ENCODE peak calls at places on chromosomes 2 and 18, in seven cellular contexts. Z is WERI-Rb-1, K is foreskin fibroblast, Y is lower lobe of right lung, U is uterus, N is bronchial epithelial cell, S is thoracic aorta. Q is an unnamed sample.

GRCh38 chr2:209933499-209934458 is 68.7 kb upstream of the RPE start:
- DNase-seq in N (peak), S (no peak), K (peak), Z (no peak), U (no peak), Y (no peak), Q (no peak)

GRCh38 chr18:41783065-41783818 is 171.8 kb upstream of the PIK3C3 start:
- DNase-seq in U (no peak), Z (no peak), S (no peak), Y (no peak), K (no peak), N (no peak), Q (peak)

GRCh38 chr2:229417906-229418305 is 146.8 kb upstream of the PID1 start:
- DNase-seq in N (no peak), Y (no peak), S (no peak), Z (no peak), U (no peak), K (no peak), Q (peak)

GRCh38 chr2:138432971-138433370 is 68.6 kb upstream of the SPOPL start:
- DNase-seq in Z (no peak), Y (no peak), N (peak), S (no peak), K (peak), U (no peak), Q (no peak)

GRCh38 chr2:172968061-172968469 is 107.6 kb upstream of the MAP3K20 start:
- DNase-seq in K (peak), N (no peak), Z (no peak), Y (no peak), U (peak), S (peak), Q (no peak)

GRCh38 chr2:166384774-166385173 is 9.0 kb upstream of the SCN9A start:
- DNase-seq in K (no peak), U (no peak), Y (no peak), Z (no peak), N (peak), S (no peak), Q (peak)

GRCh38 chr2:81078631-81079030 is 774.1 kb upstream of the LRRTM1 start:
- DNase-seq in U (no peak), Z (no peak), S (no peak), N (no peak), Y (no peak), K (no peak), Q (no peak)

GRCh38 chr2:136358576-136358975 is 240.6 kb upstream of the CXCR4 start:
- DNase-seq in Y (no peak), K (no peak), U (no peak), Z (no peak), S (no peak), N (no peak), Q (no peak)

GRCh38 chr2:74497777-74498499 is 1.5 kb downstream of the LBX2 start:
- DNase-seq in S (no peak), U (no peak), Y (peak), Z (no peak), N (no peak), K (no peak), Q (peak)

GRCh38 chr2:190270298-190270697 is 49.3 kb downstream of the HIBCH start:
- DNase-seq in U (no peak), Y (no peak), K (peak), Z (no peak), S (no peak), N (peak), Q (no peak)

GRCh38 chr2:104406273-104406726 is 447.6 kb upstream of the POU3F3 start:
- DNase-seq in N (peak), K (no peak), S (no peak), Y (no peak), Z (no peak), U (no peak), Q (peak)

GRCh38 chr2:6784299-6784698 is 81.4 kb downstream of the CMPK2 start:
- DNase-seq in Y (no peak), Z (no peak), U (no peak), S (no peak), N (peak), K (no peak), Q (no peak)

GRCh38 chr2:191115391-191115790 is 35.4 kb downstream of the STAT4 start:
- DNase-seq in K (no peak), S (no peak), U (no peak), Y (no peak), N (peak), Z (no peak), Q (no peak)

GRCh38 chr2:38750011-38750792 is 959 bp downstream of the SRSF7 start:
- DNase-seq in Z (peak), Y (peak), U (peak), S (no peak), N (no peak), K (peak), Q (peak)

GRCh38 chr2:38747007-38747424 is 4.1 kb downstream of the SRSF7 start:
- DNase-seq in U (no peak), Z (no peak), S (no peak), N (no peak), K (no peak), Y (no peak), Q (no peak)

GRCh38 chr2:38747819-38748218 is 3.3 kb downstream of the SRSF7 start:
- DNase-seq in S (no peak), U (no peak), N (no peak), K (no peak), Z (no peak), Y (no peak), Q (no peak)

GRCh38 chr2:38748857-38749804 is 2.0 kb downstream of the SRSF7 start:
- DNase-seq in Y (no peak), U (no peak), Z (no peak), K (no peak), S (no peak), N (peak), Q (no peak)

DNA sequence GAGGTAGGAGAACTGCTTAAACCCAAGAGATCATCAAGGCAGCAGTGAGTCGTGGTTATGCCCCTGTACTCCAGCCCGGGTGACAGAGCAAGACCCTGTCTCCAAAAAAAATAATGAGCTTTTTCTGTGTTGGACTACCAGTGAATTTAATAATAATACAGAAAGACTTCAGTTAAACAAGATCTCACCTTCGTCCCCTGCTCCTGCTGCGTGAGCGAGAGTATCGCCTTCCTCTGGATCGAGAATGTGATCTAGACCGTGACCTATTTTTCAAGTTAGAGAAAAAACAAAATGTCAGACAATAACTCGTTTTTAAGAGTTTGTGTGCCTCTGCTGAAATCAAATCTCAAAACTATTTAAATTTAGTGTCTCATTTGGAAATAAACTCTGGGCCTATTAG is 2.8 kb downstream of the SRSF7 start:
- DNase-seq in S (no peak), U (no peak), Z (no peak), K (no peak), N (no peak), Y (no peak), Q (no peak)
- H3K4me3 ChIP-seq in S (no peak), U (no peak), Z (no peak), K (no peak), N (no peak), Y (peak), Q (peak)

GRCh38 chr2:149486664-149487063 is 100.9 kb downstream of the MMADHC start:
- DNase-seq in U (no peak), Z (no peak), N (no peak), S (no peak), K (no peak), Y (no peak), Q (no peak)

GRCh38 chr2:149487189-149487588 is 100.4 kb downstream of the MMADHC start:
- DNase-seq in Z (no peak), N (no peak), K (no peak), Y (no peak), U (no peak), S (no peak), Q (no peak)

GRCh38 chr2:149488719-149489440 is 98.7 kb downstream of the MMADHC start:
- DNase-seq in S (no peak), Z (no peak), Y (no peak), N (no peak), U (no peak), K (no peak), Q (no peak)

DNA sequence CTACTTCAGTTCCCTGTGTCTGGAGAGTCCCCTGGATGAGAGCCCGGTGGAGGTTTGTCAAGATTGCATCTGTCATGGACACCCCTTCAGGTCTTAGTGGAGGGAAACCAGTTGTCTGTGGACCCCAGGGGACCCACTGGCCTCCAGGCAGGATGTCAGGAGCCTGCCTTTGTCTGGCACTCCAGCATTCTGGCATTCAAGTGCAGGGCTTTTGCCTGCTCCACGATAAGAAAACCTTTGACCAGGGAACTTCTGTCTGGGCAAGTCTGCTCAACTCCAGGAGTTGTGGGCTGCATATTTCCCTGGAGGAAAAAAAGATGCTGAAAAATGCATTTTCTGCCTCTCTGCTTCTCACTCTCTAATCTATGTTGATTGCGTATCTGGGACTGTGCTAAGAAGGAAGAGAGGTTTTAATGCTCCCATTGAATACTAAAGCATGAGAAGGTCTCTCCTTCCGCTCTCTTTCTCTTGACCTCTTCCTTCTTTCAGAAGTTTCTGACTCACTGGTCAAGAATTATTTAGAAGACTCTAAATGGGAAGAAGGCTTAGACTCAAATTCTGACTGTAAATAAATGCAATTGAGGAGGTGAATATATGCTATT is 104.5 kb downstream of the MMADHC start:
- DNase-seq in K (no peak), Y (no peak), S (no peak), U (no peak), N (peak), Z (no peak), Q (no peak)
- H3K4me3 ChIP-seq in K (no peak), Y (no peak), S (no peak), U (no peak), N (no peak), Z (no peak), Q (no peak)

DNA sequence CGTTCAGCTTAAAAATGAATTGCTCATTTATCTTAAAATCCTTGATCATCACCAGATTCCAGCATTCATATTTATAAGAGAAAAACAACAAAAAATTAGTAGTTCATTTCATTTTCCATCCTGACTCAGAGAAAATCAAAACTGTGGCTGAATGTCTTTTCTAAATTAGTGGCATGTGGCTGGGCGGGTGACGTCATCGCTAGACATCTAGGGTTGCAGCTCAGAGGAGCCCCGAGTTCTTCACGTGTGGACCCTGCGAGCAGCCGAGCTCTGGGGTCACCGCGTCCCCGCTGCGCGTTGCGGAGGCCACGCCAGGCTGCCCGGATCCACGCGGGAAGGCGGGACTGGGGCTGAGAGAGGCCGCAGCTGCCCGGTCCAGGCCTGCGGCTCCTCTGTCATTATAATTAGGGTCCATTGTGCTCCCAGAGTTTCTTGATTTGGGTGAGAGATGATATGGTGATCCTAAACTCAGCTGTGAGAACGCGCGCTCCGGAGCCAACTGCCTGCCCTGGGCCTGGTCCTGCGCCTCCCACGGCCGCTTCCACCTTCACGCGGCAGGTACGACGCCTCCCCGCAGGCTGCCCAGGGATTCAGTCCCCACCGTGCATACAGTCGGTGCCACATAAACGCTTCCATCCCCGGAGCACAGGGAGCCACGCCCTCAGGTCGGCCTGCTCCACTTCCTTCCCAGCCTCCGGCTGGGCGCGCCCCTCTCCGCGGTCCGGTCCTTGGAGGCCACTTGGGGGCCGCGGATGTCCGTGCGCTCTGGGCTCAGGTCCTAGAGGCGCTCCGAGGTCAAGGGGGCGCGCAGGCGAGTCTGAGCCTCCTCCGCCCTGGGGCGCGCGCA is 56.5 kb downstream of the TMEM18 start:
- DNase-seq in Y (no peak), K (no peak), N (no peak), S (no peak), Z (no peak), U (no peak), Q (no peak)
- H3K4me3 ChIP-seq in Y (no peak), K (no peak), N (no peak), S (no peak), Z (no peak), U (no peak), Q (no peak)

GRCh38 chr18:58300867-58301266 is 256.8 kb downstream of the NEDD4L start:
- DNase-seq in S (no peak), Y (no peak), N (peak), K (no peak), U (no peak), Z (no peak), Q (no peak)
- H3K4me3 ChIP-seq in S (no peak), Y (no peak), N (no peak), K (no peak), U (no peak), Z (no peak), Q (no peak)

DNA sequence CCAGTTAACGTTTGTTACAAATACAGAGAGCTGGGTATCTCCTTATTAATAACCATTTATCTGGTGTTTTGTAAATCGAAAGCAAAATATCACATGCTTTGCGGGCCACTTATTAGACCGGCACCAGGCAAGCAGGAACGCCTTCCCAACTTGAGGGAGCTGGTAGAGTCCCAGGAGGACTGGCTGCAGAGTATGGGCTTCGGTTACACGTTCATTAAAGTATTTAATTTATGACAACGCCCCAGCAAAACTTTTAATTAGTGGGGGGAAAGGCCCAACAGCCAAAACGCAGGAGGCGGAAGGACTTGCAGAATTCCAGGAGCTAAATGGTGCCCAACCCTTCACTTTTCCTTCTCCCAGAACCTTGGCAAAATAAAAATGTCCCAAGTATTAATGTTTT is 3.7 kb downstream of the SMAD7 start:
- DNase-seq in Z (no peak), K (no peak), Y (no peak), N (no peak), U (no peak), S (no peak), Q (no peak)
- H3K4me3 ChIP-seq in Z (no peak), K (peak), Y (peak), N (peak), U (peak), S (peak), Q (no peak)

GRCh38 chr2:176092270-176093144 is at the start of gene HOXD13:
- DNase-seq in S (no peak), N (no peak), Y (no peak), Z (peak), U (no peak), K (no peak), Q (peak)
- H3K4me3 ChIP-seq in S (peak), N (no peak), Y (peak), Z (peak), U (peak), K (peak), Q (peak)

GRCh38 chr2:200700856-200701255 is 110.9 kb upstream of the BZW1 start:
- DNase-seq in S (no peak), U (no peak), K (no peak), Y (no peak), Z (no peak), N (no peak), Q (no peak)

GRCh38 chr2:200703132-200703925 is 108.4 kb upstream of the BZW1 start:
- DNase-seq in K (peak), U (no peak), N (peak), Z (peak), S (no peak), Y (no peak), Q (peak)

GRCh38 chr2:200702044-200702443 is 109.7 kb upstream of the BZW1 start:
- DNase-seq in N (no peak), K (no peak), U (no peak), Y (no peak), Z (no peak), S (no peak), Q (no peak)

GRCh38 chr2:200703926-200704637 is 107.6 kb upstream of the BZW1 start:
- DNase-seq in Z (no peak), S (no peak), U (no peak), Y (no peak), N (no peak), K (no peak), Q (no peak)

DNA sequence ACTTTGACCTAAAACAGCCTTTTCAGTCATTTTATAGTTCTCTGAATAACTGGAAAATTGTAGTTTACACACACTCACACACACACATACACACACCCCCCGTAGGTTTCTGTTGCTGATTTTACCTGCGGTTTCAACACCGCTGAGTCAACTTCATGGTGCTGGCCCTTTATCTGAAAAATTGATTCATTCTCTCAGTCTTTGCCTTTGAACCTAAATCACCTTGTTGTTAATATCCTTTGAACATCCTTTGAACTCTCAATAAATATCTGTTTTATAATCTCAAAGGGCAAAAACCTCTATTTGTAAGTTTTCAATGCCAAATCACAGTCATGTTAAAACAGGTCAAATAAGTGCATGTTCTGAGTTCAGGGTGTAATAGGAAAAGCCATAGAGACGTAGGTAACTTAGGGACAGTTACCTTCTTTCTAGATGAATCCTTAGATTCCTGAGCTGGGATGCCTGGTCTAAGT is 109.0 kb upstream of the BZW1 start:
- DNase-seq in Y (no peak), N (peak), Z (no peak), S (no peak), K (no peak), U (no peak), Q (no peak)
- H3K4me3 ChIP-seq in Y (no peak), N (no peak), Z (no peak), S (no peak), K (no peak), U (no peak), Q (no peak)

GRCh38 chr2:102020596-102021170 is 28.9 kb downstream of the IL1R2 start:
- DNase-seq in Z (peak), K (peak), U (peak), N (peak), Y (peak), S (peak), Q (peak)

GRCh38 chr2:102024410-102024809 is 32.6 kb downstream of the IL1R2 start:
- DNase-seq in Z (no peak), U (no peak), K (no peak), N (no peak), Y (no peak), S (no peak), Q (no peak)

GRCh38 chr2:102025016-102025491 is 33.3 kb downstream of the IL1R2 start:
- DNase-seq in Y (no peak), K (peak), Z (no peak), S (no peak), N (peak), U (no peak), Q (no peak)

GRCh38 chr2:102021776-102022175 is 30.0 kb downstream of the IL1R2 start:
- DNase-seq in N (no peak), U (no peak), S (no peak), K (peak), Z (no peak), Y (no peak), Q (no peak)

GRCh38 chr2:102022884-102023539 is 31.3 kb downstream of the IL1R2 start:
- DNase-seq in Y (no peak), U (no peak), Z (no peak), N (no peak), K (no peak), S (no peak), Q (no peak)
- H3K4me3 ChIP-seq in Y (no peak), U (no peak), Z (no peak), N (no peak), K (no peak), S (no peak), Q (no peak)

Q was measured in neural progenitor cell.